ENCODE peak calls at places on chromosomes 11 and 22, in six cellular contexts. Q is stimulated activated CD4-positive, alpha-beta T cell treated with anti-CD3 and anti-CD28 coated beads, Interleukin-12 subunit alpha, Interleukin-12 subunit beta, amount 100 ng/mL, for 4 hours; J is T1000; P is stimulated activated naive CD8-positive, alpha-beta T cell treated with anti-CD3 and anti-CD28 coated beads, Interleukin-15, amount 100 ng/mL, for 72 hours; O is activated T-cell treated with anti-CD3 and anti-CD28 coated beads, Interleukin-2, amount 50 U/mL, for 72 hours; T is mammary epithelial cell. F is an unnamed sample.

GRCh38 chr11:19651654-19652053 is 61.0 kb upstream of the NAV2 start:
- DNase-seq in T (no peak), P (no peak), O (no peak), Q (no peak), J (no peak), F (no peak)

GRCh38 chr11:62004473-62004872 is 37.0 kb upstream of the FTH1 start:
- DNase-seq in O (no peak), J (no peak), P (no peak), T (peak), Q (no peak), F (no peak)

GRCh38 chr22:36365020-36365411 is 22.8 kb downstream of the MYH9 start:
- DNase-seq in Q (peak), P (peak), O (peak), J (peak), T (peak), F (peak)

GRCh38 chr11:113896156-113896879 is 8.3 kb upstream of the HTR3B start:
- DNase-seq in P (no peak), J (no peak), O (peak), T (no peak), Q (no peak), F (no peak)

GRCh38 chr11:66700337-66700736 is 22.6 kb upstream of the RBM4B start:
- DNase-seq in P (no peak), J (no peak), O (no peak), T (no peak), Q (no peak), F (no peak)

GRCh38 chr11:85682330-85683305 is 3.4 kb downstream of the CCDC89 start:
- DNase-seq in Q (peak), P (peak), O (peak), J (peak), T (no peak), F (no peak)

GRCh38 chr11:58625826-58626460 is 3.5 kb downstream of the CNTF start:
- DNase-seq in T (peak), O (no peak), P (no peak), Q (no peak), J (no peak), F (peak)

GRCh38 chr11:116586392-116586791 is 186.4 kb downstream of the BUD13 start:
- DNase-seq in Q (no peak), J (no peak), P (no peak), O (no peak), T (no peak), F (no peak)

GRCh38 chr11:73862971-73863370 is 13.7 kb downstream of the COA4 start:
- DNase-seq in J (no peak), O (no peak), Q (no peak), T (no peak), P (no peak), F (no peak)

GRCh38 chr11:20032577-20033265 is 127.6 kb downstream of the DBX1 start:
- DNase-seq in J (no peak), O (no peak), P (no peak), T (peak), Q (no peak), F (no peak)

GRCh38 chr11:126137146-126137545 is 74.3 kb downstream of the RPUSD4 start:
- DNase-seq in Q (no peak), T (no peak), O (no peak), J (no peak), P (no peak), F (no peak)

GRCh38 chr22:35896306-35896705 is 132.3 kb downstream of the RBFOX2 start:
- DNase-seq in O (no peak), Q (no peak), P (no peak), J (no peak), T (peak), F (no peak)

F was measured in keratinocyte.